ENCODE peak calls at places on chromosomes 1 and 21, in five cellular contexts. F is heart left ventricle, C is astrocyte of the hippocampus, D is NCI-H774, M is Calu3. Y is an unnamed sample.

GRCh38 chr1:15991427-15992186 is 12.4 kb upstream of the SRARP start:
- DNase-seq in F (no peak), C (no peak), D (no peak), M (no peak), Y (no peak)

GRCh38 chr1:109280768-109281356 is 2.1 kb downstream of the PSRC1 start:
- DNase-seq in F (no peak), C (no peak), D (no peak), M (no peak), Y (no peak)

GRCh38 chr1:39969531-39970270 is 14.8 kb downstream of the MFSD2A start:
- DNase-seq in F (no peak), C (no peak), D (no peak), M (no peak), Y (no peak)

GRCh38 chr1:40886318-40887011 is 24.3 kb upstream of the CITED4 start:
- DNase-seq in F (no peak), C (no peak), D (no peak), M (no peak), Y (no peak)

GRCh38 chr21:17598437-17598836 is 14.3 kb downstream of the BTG3 start:
- DNase-seq in F (no peak), C (no peak), D (no peak), M (no peak), Y (no peak)

GRCh38 chr1:108011295-108011694 is 46.3 kb upstream of the VAV3 start:
- DNase-seq in F (no peak), C (no peak), D (no peak), M (no peak), Y (no peak)

GRCh38 chr1:185154912-185155513 is 1.7 kb downstream of the TRMT1L start:
- DNase-seq in F (no peak), C (no peak), D (no peak), M (no peak), Y (peak)

GRCh38 chr1:191564275-191564674 is 594.0 kb upstream of the RGS18 start:
- DNase-seq in F (no peak), C (no peak), D (no peak), M (no peak), Y (no peak)

GRCh38 chr1:59220356-59220755 is 76.5 kb upstream of the FGGY start:
- DNase-seq in F (no peak), C (peak), D (no peak), M (no peak), Y (peak)

GRCh38 chr1:206037521-206037920 is 13.8 kb upstream of the CTSE start:
- DNase-seq in F (no peak), C (no peak), D (no peak), M (no peak), Y (no peak)

GRCh38 chr1:48469616-48470500 is 2.1 kb downstream of the SPATA6 start:
- DNase-seq in F (peak), C (peak), D (peak), M (peak), Y (peak)

GRCh38 chr1:26069941-26070807 is 2.7 kb upstream of the TRIM63 start:
- DNase-seq in F (no peak), C (no peak), D (no peak), M (no peak), Y (no peak)

GRCh38 chr1:38941527-38942019 is at the start of gene RHBDL2:
- DNase-seq in F (peak), C (peak), D (no peak), M (peak), Y (peak)

GRCh38 chr1:170027760-170028159 is 46.7 kb downstream of the KIFAP3 start:
- DNase-seq in F (no peak), C (no peak), D (no peak), M (no peak), Y (no peak)

GRCh38 chr1:230735447-230735846 is 11.7 kb upstream of the CAPN9 start:
- DNase-seq in F (no peak), C (no peak), D (peak), M (peak), Y (no peak)

GRCh38 chr1:37393173-37393572 is 81.2 kb upstream of the ZC3H12A start:
- DNase-seq in F (no peak), C (no peak), D (peak), M (no peak), Y (no peak)